ENCODE peak calls at places on chromosomes 3 and 15, in four cellular contexts. One of them, this sample, is unnamed.

GRCh38 chr15:35290301-35290721 is 205.2 kb upstream of the NANOGP8 start:
- DNase-seq in iPS-NIHi11: no peak
- DNase-seq in NCI-H2029 treated with DMSO at 0.1 percent for 48 hours: no peak
- DNase-seq in LoVo: no peak
- DNase-seq in this sample: no peak

GRCh38 chr15:28891588-28891987 is 5.8 kb downstream of the APBA2 start:
- DNase-seq in NCI-H2029 treated with DMSO at 0.1 percent for 48 hours: no peak
- DNase-seq in LoVo: no peak
- DNase-seq in iPS-NIHi11: no peak
- DNase-seq in this sample: no peak

GRCh38 chr3:126023390-126023789 is 54.4 kb downstream of the ROPN1B start:
- DNase-seq in NCI-H2029 treated with DMSO at 0.1 percent for 48 hours: no peak
- DNase-seq in LoVo: no peak
- DNase-seq in iPS-NIHi11: peak
- DNase-seq in this sample: no peak

GRCh38 chr15:50116477-50116876 is 2.6 kb downstream of the ATP8B4 start:
- DNase-seq in iPS-NIHi11: peak
- DNase-seq in NCI-H2029 treated with DMSO at 0.1 percent for 48 hours: no peak
- DNase-seq in LoVo: peak
- DNase-seq in this sample: no peak

GRCh38 chr3:195176776-195177175 is 94.2 kb downstream of the XXYLT1 start:
- DNase-seq in LoVo: no peak
- DNase-seq in iPS-NIHi11: no peak
- DNase-seq in NCI-H2029 treated with DMSO at 0.1 percent for 48 hours: no peak
- DNase-seq in this sample: no peak

GRCh38 chr15:59644757-59645156 is 12.6 kb downstream of the GTF2A2 start:
- DNase-seq in NCI-H2029 treated with DMSO at 0.1 percent for 48 hours: no peak
- DNase-seq in iPS-NIHi11: no peak
- DNase-seq in LoVo: no peak
- DNase-seq in this sample: no peak

GRCh38 chr15:93941687-93942086 is 289.7 kb upstream of the MCTP2 start:
- DNase-seq in LoVo: no peak
- DNase-seq in iPS-NIHi11: no peak
- DNase-seq in NCI-H2029 treated with DMSO at 0.1 percent for 48 hours: no peak
- DNase-seq in this sample: no peak

GRCh38 chr3:14133188-14133800 is 8.4 kb downstream of the TMEM43 start:
- DNase-seq in NCI-H2029 treated with DMSO at 0.1 percent for 48 hours: no peak
- DNase-seq in LoVo: no peak
- DNase-seq in iPS-NIHi11: no peak
- DNase-seq in this sample: no peak

GRCh38 chr3:73043414-73043813 is 18.0 kb upstream of the EBLN2 start:
- DNase-seq in iPS-NIHi11: no peak
- DNase-seq in NCI-H2029 treated with DMSO at 0.1 percent for 48 hours: no peak
- DNase-seq in LoVo: no peak
- DNase-seq in this sample: no peak

GRCh38 chr3:28699283-28699682 is 350.7 kb upstream of the AZI2 start:
- DNase-seq in NCI-H2029 treated with DMSO at 0.1 percent for 48 hours: peak
- DNase-seq in LoVo: no peak
- DNase-seq in iPS-NIHi11: no peak
- DNase-seq in this sample: no peak

GRCh38 chr15:78048410-78048946 is 29.0 kb downstream of the TBC1D2B start:
- DNase-seq in LoVo: no peak
- DNase-seq in iPS-NIHi11: no peak
- DNase-seq in NCI-H2029 treated with DMSO at 0.1 percent for 48 hours: no peak
- DNase-seq in this sample: no peak

GRCh38 chr3:127152676-127153505 is 40.0 kb upstream of the PRR23E start:
- DNase-seq in iPS-NIHi11: no peak
- DNase-seq in NCI-H2029 treated with DMSO at 0.1 percent for 48 hours: no peak
- DNase-seq in LoVo: no peak
- DNase-seq in this sample: no peak

GRCh38 chr3:14441920-14442300 is 39.5 kb downstream of the SLC6A6 start:
- DNase-seq in iPS-NIHi11: no peak
- DNase-seq in LoVo: no peak
- DNase-seq in NCI-H2029 treated with DMSO at 0.1 percent for 48 hours: no peak
- DNase-seq in this sample: no peak

GRCh38 chr3:125061170-125061569 is 5.4 kb upstream of the HEG1 start:
- DNase-seq in NCI-H2029 treated with DMSO at 0.1 percent for 48 hours: no peak
- DNase-seq in LoVo: no peak
- DNase-seq in iPS-NIHi11: no peak
- DNase-seq in this sample: no peak

This sample was measured in retinal pigment epithelial cell.